ENCODE peak calls at places on chromosomes 4 and X, in ten cellular contexts. One of them, this sample, is unnamed.

GRCh38 chrX:115372026-115372610 is 82.6 kb downstream of the LUZP4 start:
- DNase-seq in heart right ventricle: no peak
- DNase-seq in mucosa of descending colon: no peak
- DNase-seq in CMK: no peak
- DNase-seq in HL-60: no peak
- DNase-seq in HT-29: peak
- DNase-seq in HFFc6: peak
- DNase-seq in NCI-H2171: no peak
- DNase-seq in NCI-H1105: no peak
- DNase-seq in NCI-H2081: no peak
- DNase-seq in this sample: no peak

GRCh38 chrX:288561-288991 is 7.4 kb downstream of the PLCXD1 start:
- DNase-seq in heart right ventricle: no peak
- DNase-seq in mucosa of descending colon: no peak
- DNase-seq in HFFc6: no peak
- DNase-seq in HT-29: no peak
- DNase-seq in CMK: no peak
- DNase-seq in NCI-H1105: no peak
- DNase-seq in HL-60: no peak
- DNase-seq in NCI-H2171: no peak
- DNase-seq in NCI-H2081: no peak
- DNase-seq in this sample: peak

GRCh38 chr4:1380368-1381151 is 25.7 kb downstream of the NKX1-1 start:
- DNase-seq in NCI-H2171: no peak
- DNase-seq in CMK: no peak
- DNase-seq in heart right ventricle: peak
- DNase-seq in HT-29: no peak
- DNase-seq in HL-60: no peak
- DNase-seq in mucosa of descending colon: no peak
- DNase-seq in NCI-H2081: no peak
- DNase-seq in HFFc6: no peak
- DNase-seq in NCI-H1105: no peak
- DNase-seq in this sample: peak

GRCh38 chrX:119871245-119871598 is 311 bp downstream of the RNF113A start:
- DNase-seq in NCI-H2081: peak
- DNase-seq in mucosa of descending colon: no peak
- DNase-seq in HT-29: peak
- DNase-seq in HFFc6: no peak
- DNase-seq in heart right ventricle: no peak
- DNase-seq in NCI-H1105: no peak
- DNase-seq in NCI-H2171: no peak
- DNase-seq in CMK: no peak
- DNase-seq in HL-60: peak
- DNase-seq in this sample: no peak

GRCh38 chr4:11929080-11929479 is 500.4 kb upstream of the HS3ST1 start:
- DNase-seq in HT-29: no peak
- DNase-seq in NCI-H1105: no peak
- DNase-seq in HFFc6: no peak
- DNase-seq in heart right ventricle: no peak
- DNase-seq in NCI-H2081: no peak
- DNase-seq in HL-60: no peak
- DNase-seq in mucosa of descending colon: no peak
- DNase-seq in CMK: no peak
- DNase-seq in NCI-H2171: no peak
- DNase-seq in this sample: no peak

GRCh38 chr4:124111922-124112321 is 600.6 kb downstream of the ANKRD50 start:
- DNase-seq in NCI-H1105: peak
- DNase-seq in mucosa of descending colon: no peak
- DNase-seq in NCI-H2081: peak
- DNase-seq in heart right ventricle: no peak
- DNase-seq in HL-60: no peak
- DNase-seq in CMK: peak
- DNase-seq in NCI-H2171: no peak
- DNase-seq in HT-29: peak
- DNase-seq in HFFc6: peak
- DNase-seq in this sample: no peak

GRCh38 chr4:40227284-40227683 is 30.5 kb downstream of the RHOH start:
- DNase-seq in HL-60: no peak
- DNase-seq in CMK: no peak
- DNase-seq in heart right ventricle: no peak
- DNase-seq in NCI-H2081: no peak
- DNase-seq in HT-29: no peak
- DNase-seq in NCI-H2171: no peak
- DNase-seq in HFFc6: no peak
- DNase-seq in mucosa of descending colon: no peak
- DNase-seq in NCI-H1105: no peak
- DNase-seq in this sample: no peak

GRCh38 chr4:76879731-76880364 is 18.1 kb downstream of the SOWAHB start:
- DNase-seq in NCI-H2081: no peak
- DNase-seq in NCI-H2171: no peak
- DNase-seq in heart right ventricle: no peak
- DNase-seq in HFFc6: peak
- DNase-seq in HL-60: no peak
- DNase-seq in CMK: no peak
- DNase-seq in HT-29: no peak
- DNase-seq in mucosa of descending colon: no peak
- DNase-seq in NCI-H1105: no peak
- DNase-seq in this sample: no peak

GRCh38 chr4:150960818-150961217 is 54.3 kb downstream of the LRBA start:
- DNase-seq in NCI-H2081: no peak
- DNase-seq in CMK: no peak
- DNase-seq in HT-29: no peak
- DNase-seq in NCI-H1105: no peak
- DNase-seq in mucosa of descending colon: peak
- DNase-seq in HL-60: peak
- DNase-seq in HFFc6: peak
- DNase-seq in heart right ventricle: no peak
- DNase-seq in NCI-H2171: no peak
- DNase-seq in this sample: no peak

GRCh38 chrX:51035746-51036145 is 125.2 kb downstream of the BMP15 start:
- DNase-seq in HL-60: no peak
- DNase-seq in HFFc6: no peak
- DNase-seq in HT-29: no peak
- DNase-seq in mucosa of descending colon: no peak
- DNase-seq in CMK: no peak
- DNase-seq in NCI-H2081: no peak
- DNase-seq in heart right ventricle: no peak
- DNase-seq in NCI-H2171: no peak
- DNase-seq in NCI-H1105: no peak
- DNase-seq in this sample: no peak

GRCh38 chr4:2285665-2286381 is 23.9 kb upstream of the MXD4 start:
- DNase-seq in heart right ventricle: no peak
- DNase-seq in mucosa of descending colon: no peak
- DNase-seq in HL-60: no peak
- DNase-seq in NCI-H2171: no peak
- DNase-seq in NCI-H2081: no peak
- DNase-seq in HT-29: no peak
- DNase-seq in HFFc6: no peak
- DNase-seq in CMK: no peak
- DNase-seq in NCI-H1105: no peak
- DNase-seq in this sample: peak

GRCh38 chrX:129559800-129560199 is 19.7 kb downstream of the OCRL start:
- DNase-seq in NCI-H2081: no peak
- DNase-seq in mucosa of descending colon: no peak
- DNase-seq in CMK: no peak
- DNase-seq in HT-29: no peak
- DNase-seq in heart right ventricle: no peak
- DNase-seq in HFFc6: no peak
- DNase-seq in NCI-H2171: no peak
- DNase-seq in HL-60: no peak
- DNase-seq in NCI-H1105: no peak
- DNase-seq in this sample: no peak

GRCh38 chr4:152500798-152501434 is 35.0 kb downstream of the FBXW7 start:
- DNase-seq in CMK: peak
- DNase-seq in NCI-H2081: peak
- DNase-seq in NCI-H1105: peak
- DNase-seq in HT-29: peak
- DNase-seq in NCI-H2171: peak
- DNase-seq in HL-60: peak
- DNase-seq in heart right ventricle: no peak
- DNase-seq in mucosa of descending colon: peak
- DNase-seq in HFFc6: peak
- DNase-seq in this sample: no peak

GRCh38 chrX:110146521-110146920 is 143.6 kb downstream of the TMEM164 start:
- DNase-seq in NCI-H2171: peak
- DNase-seq in NCI-H1105: no peak
- DNase-seq in HL-60: no peak
- DNase-seq in heart right ventricle: no peak
- DNase-seq in HT-29: peak
- DNase-seq in mucosa of descending colon: peak
- DNase-seq in CMK: no peak
- DNase-seq in NCI-H2081: peak
- DNase-seq in HFFc6: no peak
- DNase-seq in this sample: peak

GRCh38 chrX:154368630-154369452 is 5.6 kb downstream of the FLNA start:
- DNase-seq in NCI-H2171: no peak
- DNase-seq in HFFc6: peak
- DNase-seq in HT-29: peak
- DNase-seq in CMK: peak
- DNase-seq in heart right ventricle: peak
- DNase-seq in NCI-H1105: peak
- DNase-seq in HL-60: peak
- DNase-seq in mucosa of descending colon: peak
- DNase-seq in NCI-H2081: peak
- DNase-seq in this sample: peak

GRCh38 chrX:7908821-7909220 is 18.4 kb downstream of the PNPLA4 start:
- DNase-seq in mucosa of descending colon: no peak
- DNase-seq in CMK: no peak
- DNase-seq in HL-60: no peak
- DNase-seq in NCI-H1105: no peak
- DNase-seq in NCI-H2171: no peak
- DNase-seq in NCI-H2081: no peak
- DNase-seq in HFFc6: no peak
- DNase-seq in HT-29: no peak
- DNase-seq in heart right ventricle: no peak
- DNase-seq in this sample: no peak

GRCh38 chrX:153063315-153063714 is 7.0 kb downstream of the PNMA3 start:
- DNase-seq in heart right ventricle: no peak
- DNase-seq in NCI-H1105: no peak
- DNase-seq in mucosa of descending colon: no peak
- DNase-seq in CMK: no peak
- DNase-seq in NCI-H2171: no peak
- DNase-seq in HT-29: no peak
- DNase-seq in HFFc6: peak
- DNase-seq in NCI-H2081: no peak
- DNase-seq in HL-60: no peak
- DNase-seq in this sample: no peak

GRCh38 chr4:182929296-182929695 is 12.1 kb upstream of the DCTD start:
- DNase-seq in NCI-H2081: no peak
- DNase-seq in NCI-H2171: no peak
- DNase-seq in HFFc6: peak
- DNase-seq in heart right ventricle: no peak
- DNase-seq in CMK: no peak
- DNase-seq in HT-29: no peak
- DNase-seq in HL-60: no peak
- DNase-seq in mucosa of descending colon: no peak
- DNase-seq in NCI-H1105: no peak
- DNase-seq in this sample: no peak

GRCh38 chr4:78145005-78145404 is 87.9 kb downstream of the FRAS1 start:
- DNase-seq in NCI-H2171: no peak
- DNase-seq in HL-60: no peak
- DNase-seq in NCI-H2081: no peak
- DNase-seq in CMK: no peak
- DNase-seq in NCI-H1105: no peak
- DNase-seq in heart right ventricle: no peak
- DNase-seq in HT-29: no peak
- DNase-seq in mucosa of descending colon: no peak
- DNase-seq in HFFc6: no peak
- DNase-seq in this sample: no peak

GRCh38 chrX:10502961-10503360 is 117.4 kb downstream of the MID1 start:
- DNase-seq in NCI-H1105: no peak
- DNase-seq in NCI-H2081: no peak
- DNase-seq in HL-60: no peak
- DNase-seq in HT-29: no peak
- DNase-seq in HFFc6: no peak
- DNase-seq in CMK: no peak
- DNase-seq in mucosa of descending colon: no peak
- DNase-seq in NCI-H2171: no peak
- DNase-seq in heart right ventricle: no peak
- DNase-seq in this sample: no peak

GRCh38 chr4:28518781-28519180 is 1658.1 kb downstream of the STIM2 start:
- DNase-seq in CMK: no peak
- DNase-seq in NCI-H2171: no peak
- DNase-seq in NCI-H2081: no peak
- DNase-seq in HFFc6: peak
- DNase-seq in HL-60: no peak
- DNase-seq in NCI-H1105: no peak
- DNase-seq in HT-29: no peak
- DNase-seq in heart right ventricle: no peak
- DNase-seq in mucosa of descending colon: no peak
- DNase-seq in this sample: no peak

GRCh38 chr4:184281231-184282139 is 63.8 kb upstream of the ENPP6 start:
- DNase-seq in NCI-H1105: no peak
- DNase-seq in NCI-H2171: no peak
- DNase-seq in HT-29: no peak
- DNase-seq in HFFc6: no peak
- DNase-seq in heart right ventricle: no peak
- DNase-seq in CMK: no peak
- DNase-seq in HL-60: no peak
- DNase-seq in mucosa of descending colon: no peak
- DNase-seq in NCI-H2081: no peak
- DNase-seq in this sample: no peak

GRCh38 chr4:3879681-3880594 is 113.8 kb downstream of the ADRA2C start:
- DNase-seq in mucosa of descending colon: peak
- DNase-seq in HT-29: no peak
- DNase-seq in HL-60: no peak
- DNase-seq in NCI-H2171: no peak
- DNase-seq in NCI-H1105: no peak
- DNase-seq in heart right ventricle: no peak
- DNase-seq in NCI-H2081: no peak
- DNase-seq in HFFc6: no peak
- DNase-seq in CMK: no peak
- DNase-seq in this sample: peak

GRCh38 chr4:148141536-148141935 is 300.7 kb downstream of the NR3C2 start:
- DNase-seq in HT-29: no peak
- DNase-seq in HFFc6: no peak
- DNase-seq in NCI-H2171: no peak
- DNase-seq in heart right ventricle: no peak
- DNase-seq in CMK: no peak
- DNase-seq in HL-60: no peak
- DNase-seq in mucosa of descending colon: no peak
- DNase-seq in NCI-H1105: no peak
- DNase-seq in NCI-H2081: no peak
- DNase-seq in this sample: no peak

GRCh38 chr4:125517831-125518230 is 203.1 kb downstream of the FAT4 start:
- DNase-seq in NCI-H2081: no peak
- DNase-seq in CMK: no peak
- DNase-seq in mucosa of descending colon: no peak
- DNase-seq in NCI-H1105: no peak
- DNase-seq in HFFc6: no peak
- DNase-seq in HL-60: no peak
- DNase-seq in NCI-H2171: no peak
- DNase-seq in HT-29: no peak
- DNase-seq in heart right ventricle: no peak
- DNase-seq in this sample: no peak

GRCh38 chrX:46922601-46923000 is 10.4 kb downstream of the JADE3 start:
- DNase-seq in HL-60: no peak
- DNase-seq in NCI-H2171: no peak
- DNase-seq in HFFc6: no peak
- DNase-seq in heart right ventricle: no peak
- DNase-seq in NCI-H1105: no peak
- DNase-seq in mucosa of descending colon: no peak
- DNase-seq in CMK: no peak
- DNase-seq in NCI-H2081: no peak
- DNase-seq in HT-29: no peak
- DNase-seq in this sample: no peak

GRCh38 chr4:182644326-182645050 is 272.7 kb downstream of the DCTD start:
- DNase-seq in heart right ventricle: no peak
- DNase-seq in mucosa of descending colon: no peak
- DNase-seq in NCI-H1105: no peak
- DNase-seq in HFFc6: peak
- DNase-seq in NCI-H2171: no peak
- DNase-seq in CMK: no peak
- DNase-seq in HL-60: no peak
- DNase-seq in NCI-H2081: no peak
- DNase-seq in HT-29: no peak
- DNase-seq in this sample: no peak